ENCODE peak calls at places on chromosomes 3 and 15, in ten cellular contexts. O, S, X, C, F, Z, W, D, J and I are unnamed samples.
A peak's percentile ranks its signal among the peaks of the same experiment; 100 is the strongest.

GRCh38 chr3:46848271-46849097 is 14.8 kb downstream of the MYL3 start:
- DNase-seq in O (peak; percentile 25), S (peak; percentile 61), X (no peak), C (no peak), F (peak; percentile 69), Z (no peak), W (peak; percentile 46), D (peak; percentile 71), J (no peak), I (peak; percentile 64)

GRCh38 chr3:126267169-126267975 is 87.0 kb upstream of the ALDH1L1 start:
- DNase-seq in O (peak; percentile 55), S (no peak), X (peak; percentile 88), C (peak; percentile 84), F (peak; percentile 89), Z (peak; percentile 72), W (peak; percentile 88), D (no peak), J (no peak), I (peak; percentile 93)

GRCh38 chr3:49017978-49018706 is at the start of gene DALRD3:
- DNase-seq in O (peak; percentile 62), S (peak; percentile 92), X (peak; percentile 72), C (no peak), F (peak; percentile 46), Z (peak; percentile 65), W (peak; percentile 85), D (peak; percentile 84), J (peak; percentile 70), I (peak; percentile 85)

GRCh38 chr15:36856339-36856973 is 243.9 kb downstream of the MEIS2 start:
- DNase-seq in O (no peak), S (no peak), X (no peak), C (no peak), F (no peak), Z (no peak), W (no peak), D (no peak), J (no peak), I (no peak)

GRCh38 chr15:51759557-51760070 is 8.2 kb downstream of the TMOD2 start:
- DNase-seq in O (peak; percentile 37), S (no peak), X (peak; percentile 6), C (peak; percentile 81), F (peak; percentile 91), Z (peak; percentile 59), W (peak; percentile 43), D (no peak), J (no peak), I (peak; percentile 67)

GRCh38 chr3:58588030-58588614 is 10.9 kb upstream of the FAM107A start:
- DNase-seq in O (no peak), S (no peak), X (no peak), C (no peak), F (no peak), Z (no peak), W (peak; percentile 60), D (no peak), J (no peak), I (no peak)

GRCh38 chr15:41848595-41848994 is 9.9 kb downstream of the PLA2G4B start:
- DNase-seq in O (no peak), S (no peak), X (no peak), C (no peak), F (no peak), Z (no peak), W (no peak), D (no peak), J (no peak), I (no peak)

GRCh38 chr3:111735271-111735758 is 123.8 kb upstream of the PHLDB2 start:
- DNase-seq in O (no peak), S (no peak), X (peak; percentile 90), C (no peak), F (peak; percentile 96), Z (peak; percentile 93), W (peak; percentile 71), D (no peak), J (no peak), I (no peak)

GRCh38 chr15:22952826-22953579 is 27.2 kb downstream of the CYFIP1 start:
- DNase-seq in O (no peak), S (peak; percentile 59), X (peak; percentile 28), C (no peak), F (no peak), Z (no peak), W (no peak), D (no peak), J (no peak), I (no peak)

GRCh38 chr15:85706779-85707518 is 87.8 kb downstream of the KLHL25 start:
- DNase-seq in O (peak; percentile 28), S (no peak), X (no peak), C (no peak), F (peak; percentile 69), Z (no peak), W (peak; percentile 43), D (no peak), J (peak; percentile 80), I (no peak)

GRCh38 chr3:52193059-52193458 is 4.9 kb upstream of the ALAS1 start:
- DNase-seq in O (peak; percentile 97), S (no peak), X (no peak), C (no peak), F (no peak), Z (peak; percentile 66), W (no peak), D (no peak), J (no peak), I (no peak)

GRCh38 chr3:100463646-100464155 is 28.7 kb upstream of the TMEM45A start:
- DNase-seq in O (no peak), S (no peak), X (no peak), C (no peak), F (no peak), Z (peak; percentile 6), W (no peak), D (no peak), J (no peak), I (no peak)

GRCh38 chr3:136617123-136617700 is 135.0 kb downstream of the STAG1 start:
- DNase-seq in O (no peak), S (no peak), X (peak; percentile 16), C (no peak), F (no peak), Z (no peak), W (peak; percentile 8), D (no peak), J (no peak), I (no peak)

GRCh38 chr15:63015618-63016017 is 26.9 kb upstream of the TPM1 start:
- DNase-seq in O (peak; percentile 71), S (no peak), X (no peak), C (peak; percentile 18), F (peak; percentile 78), Z (peak; percentile 76), W (no peak), D (no peak), J (no peak), I (no peak)

GRCh38 chr3:142028174-142028833 is 121.0 kb downstream of the TFDP2 start:
- DNase-seq in O (peak; percentile 24), S (no peak), X (no peak), C (peak; percentile 57), F (peak; percentile 85), Z (peak; percentile 67), W (peak; percentile 71), D (no peak), J (peak; percentile 24), I (no peak)

GRCh38 chr3:157275832-157276231 is 115.9 kb upstream of the CCNL1 start:
- DNase-seq in O (no peak), S (no peak), X (no peak), C (no peak), F (no peak), Z (no peak), W (no peak), D (no peak), J (no peak), I (no peak)
- H3K27ac ChIP-seq in O (no peak overlapping the region), S (no peak overlapping the region), X (no peak overlapping the region), C (no peak overlapping the region), F (no peak overlapping the region), Z (no peak overlapping the region), W (no peak overlapping the region), D (no peak overlapping the region), J (no peak overlapping the region), I (no peak overlapping the region)

DNA sequence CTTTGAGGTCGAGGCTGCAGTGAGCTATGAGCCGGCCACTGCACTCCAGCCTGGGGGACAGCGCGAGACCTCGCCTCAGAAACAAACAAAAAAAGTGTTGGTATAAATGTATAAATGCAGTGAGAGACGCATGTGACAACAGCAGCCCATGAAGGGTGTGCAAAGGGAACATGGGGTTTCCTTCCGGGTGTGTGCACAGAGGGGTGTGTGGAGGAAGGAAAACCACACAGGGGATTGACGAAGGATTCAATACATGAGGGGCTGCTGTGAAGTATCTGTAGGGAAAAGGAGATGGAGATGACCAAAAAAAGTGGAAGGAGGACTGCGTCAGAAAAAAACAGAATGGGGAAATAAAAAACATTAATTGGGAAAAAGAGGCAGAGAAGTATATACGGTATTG is 1.1 kb downstream of the MTFMT start:
- DNase-seq in O (no peak), S (no peak), X (no peak), C (no peak), F (no peak), Z (no peak), W (no peak), D (no peak), J (no peak), I (no peak)
- H3K27ac ChIP-seq in O (no peak overlapping the region), S (peak overlapping the region; percentile 83), X (no peak overlapping the region), C (no peak overlapping the region), F (no peak overlapping the region), Z (no peak overlapping the region), W (no peak overlapping the region), D (no peak overlapping the region), J (peak overlapping the region; percentile 70), I (peak overlapping the region; percentile 82)

GRCh38 chr3:105865867-105866350 is 2.9 kb downstream of the CBLB start:
- DNase-seq in O (no peak), S (no peak), X (no peak), C (no peak), F (no peak), Z (no peak), W (no peak), D (no peak), J (no peak), I (no peak)
- H3K27ac ChIP-seq in O (no peak overlapping the region), S (peak overlapping the region; percentile 96), X (peak overlapping the region; percentile 88), C (no peak overlapping the region), F (no peak overlapping the region), Z (no peak overlapping the region), W (no peak overlapping the region), D (no peak overlapping the region), J (no peak overlapping the region), I (no peak overlapping the region)

GRCh38 chr3:43865887-43866528 is 175.3 kb downstream of the ABHD5 start:
- DNase-seq in O (no peak), S (peak; percentile 29), X (no peak), C (no peak), F (no peak), Z (no peak), W (no peak), D (peak; percentile 29), J (no peak), I (no peak)
- H3K27ac ChIP-seq in O (no peak overlapping the region), S (no peak overlapping the region), X (no peak overlapping the region), C (peak overlapping the region; percentile 47), F (peak overlapping the region; percentile 22), Z (peak overlapping the region; percentile 21), W (peak overlapping the region; percentile 70), D (no peak overlapping the region), J (no peak overlapping the region), I (no peak overlapping the region)

GRCh38 chr3:120263792-120264191 is 21.2 kb downstream of the GPR156 start:
- DNase-seq in O (no peak), S (peak; percentile 38), X (no peak), C (no peak), F (no peak), Z (no peak), W (no peak), D (no peak), J (no peak), I (no peak)
- H3K27ac ChIP-seq in O (no peak overlapping the region), S (no peak overlapping the region), X (no peak overlapping the region), C (no peak overlapping the region), F (no peak overlapping the region), Z (no peak overlapping the region), W (no peak overlapping the region), D (no peak overlapping the region), J (no peak overlapping the region), I (no peak overlapping the region)